ENCODE peak calls at places on chromosomes 11 and 22, in seven cellular contexts. L, D, J, O, R, N and Z are unnamed samples.

GRCh38 chr22:49015993-49016908 is 811.4 kb downstream of the BRD1 start:
- DNase-seq in L (no peak), D (peak), J (no peak), O (no peak), R (no peak), N (no peak), Z (no peak)

GRCh38 chr22:17121235-17122195 is at the start of gene TMEM121B:
- DNase-seq in L (peak), D (peak), J (peak), O (peak), R (peak), N (no peak), Z (peak)

GRCh38 chr22:37678372-37678771 is 2.9 kb downstream of the LGALS1 start:
- DNase-seq in L (no peak), D (no peak), J (no peak), O (no peak), R (no peak), N (no peak), Z (no peak)

GRCh38 chr11:131522851-131523250 is 152.4 kb downstream of the NTM start:
- DNase-seq in L (no peak), D (no peak), J (peak), O (peak), R (no peak), N (no peak), Z (no peak)

GRCh38 chr11:72602250-72602904 is 71.8 kb downstream of the PDE2A start:
- DNase-seq in L (no peak), D (peak), J (no peak), O (no peak), R (no peak), N (no peak), Z (no peak)

GRCh38 chr11:88431675-88432341 is 94.3 kb upstream of the CTSC start:
- DNase-seq in L (no peak), D (no peak), J (no peak), O (no peak), R (no peak), N (no peak), Z (no peak)

GRCh38 chr22:28711341-28711740 is 30.3 kb downstream of the CHEK2 start:
- DNase-seq in L (no peak), D (no peak), J (no peak), O (no peak), R (no peak), N (no peak), Z (no peak)

GRCh38 chr22:40238425-40239344 is 61.0 kb downstream of the TNRC6B start:
- DNase-seq in L (peak), D (peak), J (peak), O (peak), R (no peak), N (no peak), Z (no peak)

GRCh38 chr11:57913713-57914704 is 109.7 kb upstream of the OR9Q1 start:
- DNase-seq in L (no peak), D (no peak), J (no peak), O (no peak), R (no peak), N (no peak), Z (no peak)
- TF ChIP-seq CTCF in L (no peak), D (no peak), J (no peak), O (no peak), R (no peak), N (no peak), Z (no peak)

DNA sequence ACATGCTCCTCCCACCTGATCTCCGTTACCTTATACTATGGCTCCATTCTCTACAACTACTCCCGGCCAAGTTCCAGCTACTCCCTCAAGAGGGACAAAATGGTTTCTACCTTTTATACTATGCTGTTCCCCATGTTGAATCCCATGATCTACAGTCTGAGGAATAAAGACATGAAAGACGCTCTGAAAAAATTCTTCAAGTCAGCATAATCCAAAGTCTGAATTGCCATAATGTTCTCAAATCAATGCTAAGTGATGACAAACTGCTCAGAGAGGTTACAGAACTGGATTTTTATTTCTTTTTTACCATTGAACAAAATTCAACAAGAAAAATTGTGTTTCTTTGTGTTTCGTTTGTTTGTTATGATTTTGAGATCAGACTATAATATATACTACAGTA is 7.6 kb downstream of the OR9G4 start:
- DNase-seq in L (no peak), D (no peak), J (no peak), O (no peak), R (no peak), N (no peak), Z (no peak)
- TF ChIP-seq CTCF in L (no peak), D (no peak), J (no peak), O (no peak), R (no peak), N (no peak), Z (no peak)

GRCh38 chr11:95415837-95416288 is 184.9 kb upstream of the SESN3 start:
- DNase-seq in L (no peak), D (no peak), J (peak), O (peak), R (no peak), N (no peak), Z (no peak)
- TF ChIP-seq CTCF in L (no peak), D (no peak), J (no peak), O (no peak), R (no peak), N (no peak), Z (no peak)

DNA sequence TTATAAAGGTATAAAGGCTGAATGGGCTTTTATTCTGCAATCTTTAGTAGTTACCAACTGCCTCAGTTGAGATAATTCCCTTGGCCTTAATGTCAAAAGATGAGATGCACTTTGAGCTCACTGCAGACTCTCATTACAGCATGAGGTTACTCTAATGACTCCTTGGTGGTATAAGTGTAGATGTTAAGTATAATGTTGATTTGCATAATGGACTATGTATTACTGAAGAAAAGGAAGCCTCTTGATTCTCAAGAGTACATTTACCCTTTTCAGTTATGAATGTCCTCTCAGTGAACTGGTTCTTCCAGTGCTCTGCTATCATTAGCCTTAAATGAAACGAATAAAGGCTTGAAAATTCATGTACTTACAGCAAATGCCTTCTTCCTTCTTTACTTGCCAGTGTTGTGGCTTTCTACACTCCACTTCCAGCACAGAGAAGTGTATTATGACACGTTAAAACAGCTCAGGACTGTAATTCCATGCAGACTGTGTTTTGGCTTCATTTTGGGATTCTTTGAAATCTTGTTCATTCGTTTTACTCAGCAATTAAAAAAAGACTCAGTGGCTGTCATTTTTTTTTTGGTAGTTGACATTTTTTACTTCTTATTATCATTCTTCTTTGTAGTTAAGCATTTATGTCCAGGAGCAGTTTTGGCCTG is 96.8 kb downstream of the MTMR3 start:
- DNase-seq in L (no peak), D (no peak), J (peak), O (peak), R (no peak), N (no peak), Z (no peak)
- TF ChIP-seq CTCF in L (no peak), D (no peak), J (no peak), O (no peak), R (no peak), N (no peak), Z (no peak)

DNA sequence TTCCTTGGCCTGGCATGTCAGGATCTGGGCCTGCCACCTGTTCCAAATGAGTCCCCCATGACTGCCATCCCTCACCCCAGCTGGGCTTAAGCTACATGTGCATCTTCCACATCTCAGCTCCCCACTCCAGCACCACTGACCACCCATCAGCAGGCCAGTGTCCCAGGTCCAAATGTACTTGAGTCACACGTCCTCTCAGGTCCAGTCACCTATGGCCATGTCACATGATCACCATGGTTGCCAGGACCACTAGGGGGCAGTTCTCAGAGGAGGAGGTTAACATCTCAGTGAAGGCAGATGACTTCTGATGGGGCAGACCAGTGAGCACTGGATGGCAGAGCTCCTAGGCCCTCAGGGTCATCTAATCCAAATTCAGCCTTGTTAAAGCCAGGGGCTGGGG is 41.9 kb upstream of the WNT11 start:
- DNase-seq in L (no peak), D (no peak), J (no peak), O (no peak), R (no peak), N (no peak), Z (peak)
- TF ChIP-seq CTCF in L (peak), D (no peak), J (no peak), O (no peak), R (no peak), N (peak), Z (no peak)

GRCh38 chr11:97617031-97617430 is 1227.2 kb downstream of the JRKL start:
- DNase-seq in L (no peak), D (no peak), J (no peak), O (no peak), R (no peak), N (no peak), Z (no peak)
- TF ChIP-seq CTCF in L (no peak), D (no peak), J (no peak), O (no peak), R (no peak), N (no peak), Z (no peak)

GRCh38 chr11:112025682-112026081 is 474 bp downstream of the DLAT start:
- DNase-seq in L (peak), D (no peak), J (peak), O (peak), R (no peak), N (no peak), Z (no peak)

GRCh38 chr11:112024778-112025678 is at the start of gene DLAT:
- DNase-seq in L (peak), D (peak), J (peak), O (peak), R (peak), N (peak), Z (peak)

GRCh38 chr11:112019066-112019465 is 6.1 kb upstream of the DLAT start:
- DNase-seq in L (no peak), D (no peak), J (no peak), O (no peak), R (no peak), N (no peak), Z (no peak)

GRCh38 chr11:112024178-112024777 is 930 bp upstream of the DLAT start:
- DNase-seq in L (peak), D (no peak), J (no peak), O (no peak), R (no peak), N (no peak), Z (peak)

DNA sequence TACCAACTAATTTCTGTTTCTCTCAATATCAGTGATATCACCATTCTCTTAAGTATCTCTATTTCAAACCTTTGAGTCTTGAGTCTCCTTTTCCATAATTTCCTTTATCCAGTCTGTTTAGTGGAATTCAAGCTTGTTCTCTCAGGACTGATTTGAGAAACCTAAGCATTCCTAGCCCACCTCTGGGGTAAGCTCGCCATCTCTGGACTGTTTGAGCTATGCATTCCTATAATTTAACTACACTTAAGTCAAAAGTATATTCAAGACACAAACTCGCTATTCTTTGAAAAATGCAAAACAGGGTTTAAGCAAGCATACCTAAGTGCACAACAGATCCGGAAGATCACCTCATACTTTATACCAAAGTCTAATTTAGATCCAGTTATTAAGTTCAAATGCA is 2.1 kb upstream of the DLAT start:
- DNase-seq in L (no peak), D (no peak), J (no peak), O (no peak), R (no peak), N (no peak), Z (no peak)
- TF ChIP-seq CTCF in L (no peak), D (no peak), J (no peak), O (no peak), R (no peak), N (peak), Z (no peak)

DNA sequence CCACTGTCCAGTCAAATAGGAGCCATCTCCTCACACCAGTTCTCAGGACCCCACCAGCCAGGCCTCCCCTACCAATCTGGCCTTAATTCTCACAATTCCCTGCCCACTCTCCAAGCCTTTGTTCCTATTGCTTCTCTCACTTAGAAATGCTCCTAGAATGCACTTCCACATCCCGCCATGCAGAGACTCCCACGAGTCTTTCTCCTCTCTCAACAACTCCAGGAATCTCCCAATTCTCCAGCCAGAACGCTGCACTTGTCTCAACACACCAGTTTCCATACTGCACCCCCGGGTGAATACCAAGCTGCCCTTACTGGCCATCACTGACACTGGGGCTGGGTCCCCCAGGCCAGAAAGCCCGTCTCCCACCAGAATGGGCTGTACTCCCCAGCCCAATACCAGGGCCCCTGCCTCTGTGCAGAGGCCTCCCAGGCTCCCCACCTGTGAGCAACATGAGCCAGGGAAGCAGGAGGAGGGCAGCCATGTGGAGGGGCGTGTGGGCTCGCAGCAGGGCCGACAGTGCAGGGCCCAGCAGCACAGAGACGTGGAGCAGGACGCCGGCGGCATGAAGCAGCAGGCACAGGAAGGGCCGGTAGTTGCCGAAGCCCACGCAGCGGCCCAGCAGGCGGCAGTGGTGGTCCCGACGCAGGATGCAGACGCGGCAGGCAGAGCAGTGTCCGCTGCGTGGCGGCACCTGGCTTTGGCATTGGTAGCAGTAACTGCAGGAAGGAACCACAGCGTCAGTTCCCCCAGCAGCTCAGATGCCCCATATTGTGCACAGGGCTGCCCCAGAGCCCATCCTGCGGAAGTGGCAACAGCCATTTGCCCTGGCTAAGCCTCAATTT is 2.4 kb downstream of the ZDHHC24 start:
- DNase-seq in L (peak), D (peak), J (peak), O (peak), R (peak), N (no peak), Z (peak)
- TF ChIP-seq CTCF in L (peak), D (no peak), J (peak), O (peak), R (no peak), N (no peak), Z (peak)

GRCh38 chr11:9060700-9061111 is 30.7 kb downstream of the SCUBE2 start:
- DNase-seq in L (no peak), D (no peak), J (no peak), O (no peak), R (no peak), N (no peak), Z (peak)
- TF ChIP-seq CTCF in L (no peak), D (no peak), J (no peak), O (no peak), R (no peak), N (peak), Z (no peak)

GRCh38 chr11:84261707-84262106 is 975.5 kb upstream of the CCDC90B start:
- DNase-seq in L (no peak), D (no peak), J (no peak), O (no peak), R (no peak), N (no peak), Z (no peak)
- TF ChIP-seq CTCF in L (no peak), D (no peak), J (no peak), O (no peak), R (no peak), N (peak), Z (no peak)